ENCODE peak calls at places on chromosomes 11 and 22, in nine cellular contexts. C is K562, L is spleen, S is GM23248, O is heart left ventricle, Q is Karpas-422, X is psoas muscle, J is HCT116, N is aorta. K is an unnamed sample.

GRCh38 chr22:43884600-43885318 is 7.1 kb downstream of the PNPLA5 start:
- DNase-seq in J (no peak), N (peak; percentile 67), X (peak; percentile 68), S (peak; percentile 72), O (peak; percentile 78), C (peak; percentile 63), L (peak; percentile 82), Q (peak; percentile 78), K (no peak)

GRCh38 chr11:76410771-76411423 is 29.8 kb downstream of the GVQW3 start:
- DNase-seq in S (peak; percentile 44), J (no peak), Q (no peak), X (no peak), C (peak; percentile 15), O (no peak), L (no peak), N (no peak), K (no peak)

GRCh38 chr11:20035375-20035700 is 124.9 kb downstream of the DBX1 start:
- DNase-seq in L (no peak), N (no peak), J (no peak), Q (no peak), X (no peak), S (no peak), O (no peak), C (no peak), K (no peak)

GRCh38 chr11:64208086-64208795 is 1.7 kb downstream of the FERMT3 start:
- DNase-seq in S (no peak), C (no peak), N (no peak), X (no peak), O (peak; percentile 71), Q (no peak), L (peak; percentile 85), J (no peak), K (no peak)

GRCh38 chr11:71120346-71120963 is 131.9 kb downstream of the SHANK2 start:
- DNase-seq in C (peak; percentile 8), O (peak; percentile 4), Q (peak; percentile 65), N (no peak), L (peak; percentile 52), S (no peak), X (no peak), J (peak; percentile 24), K (no peak)

GRCh38 chr11:44223261-44223660 is 86.7 kb downstream of the ALX4 start:
- DNase-seq in S (peak; percentile 83), L (no peak), J (no peak), N (no peak), C (no peak), Q (no peak), X (no peak), O (no peak), K (no peak)

GRCh38 chr11:96376796-96377195 is 12.9 kb downstream of the CCDC82 start:
- DNase-seq in X (no peak), Q (no peak), L (no peak), O (no peak), S (no peak), J (no peak), C (no peak), N (no peak), K (no peak)

GRCh38 chr11:81005595-81005994 is 1564.8 kb upstream of the TENM4 start:
- DNase-seq in S (peak; percentile 94), L (no peak), C (no peak), J (no peak), N (no peak), Q (no peak), X (no peak), O (no peak), K (no peak)

GRCh38 chr11:132048040-132048439 is 677.6 kb downstream of the NTM start:
- DNase-seq in N (no peak), C (no peak), O (no peak), S (no peak), X (no peak), L (no peak), Q (no peak), J (no peak), K (no peak)

GRCh38 chr11:10305262-10305963 is 540 bp downstream of the ADM start:
- DNase-seq in X (peak; percentile 32), S (peak; percentile 84), O (peak; percentile 80), Q (no peak), C (peak; percentile 16), L (peak; percentile 90), N (peak; percentile 66), J (no peak), K (no peak)

GRCh38 chr11:36296925-36297604 is 977 bp downstream of the PRR5L start:
- DNase-seq in O (no peak), J (no peak), N (no peak), Q (no peak), S (peak; percentile 88), X (no peak), C (no peak), L (no peak), K (no peak)

GRCh38 chr11:129620705-129621104 is 194.9 kb upstream of the TMEM45B start:
- DNase-seq in C (no peak), S (peak; percentile 42), J (no peak), Q (no peak), L (no peak), O (no peak), N (no peak), X (no peak), K (no peak)

GRCh38 chr22:48099251-48099650 is 1336.8 kb downstream of the TBC1D22A start:
- DNase-seq in N (no peak), X (no peak), C (no peak), L (peak; percentile 83), J (no peak), O (no peak), Q (peak; percentile 72), S (no peak), K (no peak)

GRCh38 chr22:38866024-38866398 is 6.0 kb downstream of the CBX6 start:
- DNase-seq in C (no peak), Q (no peak), J (no peak), S (no peak), X (no peak), L (no peak), O (no peak), N (no peak), K (no peak)

GRCh38 chr11:65551572-65552398 is 6.4 kb downstream of the LTBP3 start:
- DNase-seq in S (peak; percentile 41), L (peak; percentile 94), O (no peak), C (peak; percentile 79), Q (peak; percentile 81), N (no peak), J (peak; percentile 64), X (no peak), K (no peak)

GRCh38 chr11:35680506-35680905 is 17.9 kb downstream of the TRIM44 start:
- DNase-seq in O (no peak), L (no peak), N (no peak), S (no peak), Q (no peak), C (no peak), X (no peak), J (no peak), K (no peak)

DNA sequence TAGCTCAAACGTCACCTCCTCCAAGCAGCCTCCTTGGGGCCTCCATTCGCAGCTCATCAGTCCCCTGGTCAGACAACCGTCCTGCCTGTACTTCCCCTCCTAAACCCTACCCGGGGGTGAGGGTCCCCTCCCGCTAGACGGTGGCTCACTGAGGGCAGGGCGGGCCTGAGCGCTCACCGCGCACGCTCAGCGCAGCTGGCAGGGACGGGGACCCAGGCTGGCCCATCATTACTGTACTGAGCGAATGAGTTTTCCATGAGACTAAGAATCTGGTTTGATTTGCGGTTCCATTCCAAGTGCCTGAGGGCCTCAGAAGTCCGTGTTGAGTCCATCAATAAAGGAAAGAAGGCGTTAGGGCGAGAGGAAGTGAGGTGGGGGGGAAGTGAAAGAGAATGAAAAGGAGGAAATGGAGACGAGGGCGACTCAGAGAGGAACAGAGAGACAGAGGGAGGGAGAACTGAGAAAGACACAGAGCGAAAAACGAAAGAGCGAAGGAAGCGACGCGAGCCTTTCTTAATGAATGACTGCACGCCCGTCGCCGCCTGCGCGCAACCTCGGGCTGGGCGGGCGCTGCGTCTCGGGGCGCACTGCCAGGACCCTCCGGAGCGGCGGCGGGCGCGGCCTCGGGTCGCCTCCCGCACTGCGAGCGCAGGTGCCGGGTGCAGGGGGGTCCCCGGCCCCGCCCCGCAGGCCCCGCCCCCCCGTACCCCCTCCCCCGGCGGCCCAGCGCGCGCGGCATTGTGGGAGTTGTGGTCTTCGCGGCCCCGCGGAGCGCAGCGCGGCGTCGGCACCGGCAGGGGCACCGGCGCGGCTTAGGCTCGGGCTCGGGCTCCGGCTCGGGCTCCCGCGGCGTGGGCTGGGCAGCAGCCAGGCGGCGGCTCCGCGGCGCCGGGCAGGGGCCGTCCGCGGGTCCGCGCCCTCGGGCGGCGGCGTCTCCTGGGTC is at the start of gene ASPHD2:
- DNase-seq in L (peak; percentile 93), N (peak; percentile 69), C (peak; percentile 61), S (peak; percentile 80), O (peak; percentile 83), J (no peak), Q (peak; percentile 94), X (peak; percentile 63), K (peak; percentile 44)
- H3K27ac ChIP-seq in L (peak within 1 kb of the TSS; percentile 89), N (no peak within 1 kb of the TSS), C (peak within 1 kb of the TSS; percentile 12), S (peak within 1 kb of the TSS; percentile 49), O (peak within 1 kb of the TSS; percentile 95), J (peak within 1 kb of the TSS; percentile 36), Q (peak within 1 kb of the TSS; percentile 97), X (peak within 1 kb of the TSS; percentile 14), K (peak within 1 kb of the TSS; percentile 77)

GRCh38 chr11:2305140-2305861 is 3.5 kb downstream of the TSPAN32 start:
- DNase-seq in L (peak; percentile 97), N (peak; percentile 92), O (peak; percentile 95), X (peak; percentile 87), S (peak; percentile 85), Q (peak; percentile 91), C (peak; percentile 88), J (no peak), K (peak; percentile 85)
- H3K27ac ChIP-seq in L (peak overlapping the region; percentile 82), N (no peak overlapping the region), O (peak overlapping the region; percentile 91), X (no peak overlapping the region), S (peak overlapping the region; percentile 74), Q (no peak overlapping the region), C (peak overlapping the region; percentile 47), J (no peak overlapping the region), K (no peak overlapping the region)

DNA sequence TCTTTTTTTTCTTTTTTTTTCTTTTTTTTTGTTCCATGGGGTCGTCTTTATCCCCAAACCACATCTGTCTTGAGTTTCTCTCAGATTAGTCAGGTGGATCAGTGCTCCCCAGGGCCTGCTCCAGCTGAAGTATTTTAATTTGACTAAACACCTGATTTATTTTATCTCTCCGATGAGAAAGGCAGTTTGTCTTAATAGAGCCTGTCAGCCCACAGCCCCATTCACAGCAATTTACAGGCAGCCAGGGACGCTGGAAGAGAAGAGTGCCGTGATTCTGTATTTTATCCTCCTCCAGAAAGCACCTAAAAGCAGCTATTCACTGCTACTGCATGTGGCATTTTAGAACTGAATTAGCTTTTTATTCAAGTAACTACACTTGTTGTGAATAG is 164.5 kb downstream of the SOX6 start:
- DNase-seq in X (no peak), S (no peak), J (no peak), C (no peak), L (no peak), Q (no peak), O (no peak), N (no peak), K (no peak)
- H3K27ac ChIP-seq in X (no peak overlapping the region), S (no peak overlapping the region), J (no peak overlapping the region), C (no peak overlapping the region), L (no peak overlapping the region), Q (no peak overlapping the region), O (no peak overlapping the region), N (no peak overlapping the region), K (no peak overlapping the region)

DNA sequence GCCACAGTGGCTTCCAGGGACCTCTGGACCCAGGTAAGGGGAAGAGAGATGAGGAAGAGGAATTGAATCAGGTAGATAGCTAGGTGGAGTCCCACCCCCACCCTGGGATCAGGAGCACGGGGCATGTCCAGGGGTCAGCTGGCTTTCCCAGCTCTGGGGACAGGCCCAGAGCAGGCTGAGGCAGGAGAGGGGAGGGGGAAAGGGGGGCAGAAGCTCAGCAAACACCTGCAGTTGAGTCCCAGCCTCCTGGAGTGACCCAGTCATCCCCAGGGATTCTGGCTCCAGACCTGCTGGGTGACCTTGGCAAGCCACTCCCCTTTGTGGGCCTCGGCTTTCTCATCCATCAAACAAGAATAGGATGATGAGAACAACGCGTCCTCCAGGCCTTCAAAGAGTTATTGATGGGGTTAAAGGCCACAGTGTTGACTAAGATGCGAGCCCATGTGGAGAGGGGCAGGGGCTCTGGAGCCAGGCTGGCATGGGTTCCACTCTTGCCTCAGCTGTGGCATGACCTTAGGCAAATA is 16.0 kb downstream of the STARD10 start:
- DNase-seq in Q (no peak), S (no peak), N (no peak), J (no peak), X (no peak), C (no peak), L (no peak), O (no peak), K (no peak)
- H3K27ac ChIP-seq in Q (no peak overlapping the region), S (no peak overlapping the region), N (no peak overlapping the region), J (no peak overlapping the region), X (peak overlapping the region; percentile 21), C (peak overlapping the region; percentile 94), L (no peak overlapping the region), O (no peak overlapping the region), K (peak overlapping the region; percentile 78)

K was measured in substantia nigra.